ENCODE peak calls at places on chromosome 19, in seven cellular contexts. One of them, this sample, is unnamed.

GRCh38 chr19:33438987-33439781 is 65.7 kb downstream of the CEBPG start:
- DNase-seq in tibial artery: no peak
- DNase-seq in neural crest cell: no peak
- DNase-seq in heart left ventricle: peak; percentile 34
- DNase-seq in GM12865: no peak
- DNase-seq in stomach: no peak
- DNase-seq in uterus: no peak
- DNase-seq in this sample: no peak

GRCh38 chr19:28932446-28932845 is 280.5 kb downstream of the UQCRFS1 start:
- DNase-seq in tibial artery: no peak
- DNase-seq in neural crest cell: no peak
- DNase-seq in heart left ventricle: no peak
- DNase-seq in GM12865: no peak
- DNase-seq in stomach: no peak
- DNase-seq in uterus: no peak
- DNase-seq in this sample: no peak

GRCh38 chr19:33194884-33195710 is 967 bp downstream of the LRP3 start:
- DNase-seq in tibial artery: no peak
- DNase-seq in neural crest cell: no peak
- DNase-seq in heart left ventricle: peak; percentile 65
- DNase-seq in GM12865: no peak
- DNase-seq in stomach: peak; percentile 34
- DNase-seq in uterus: peak; percentile 45
- DNase-seq in this sample: no peak

GRCh38 chr19:33134571-33135041 is 2.7 kb downstream of the WDR88 start:
- DNase-seq in tibial artery: no peak
- DNase-seq in neural crest cell: no peak
- DNase-seq in heart left ventricle: no peak
- DNase-seq in GM12865: no peak
- DNase-seq in stomach: no peak
- DNase-seq in uterus: no peak
- DNase-seq in this sample: no peak

GRCh38 chr19:55600336-55601028 is 394 bp downstream of the ZNF524 start:
- DNase-seq in tibial artery: peak; percentile 83
- DNase-seq in neural crest cell: no peak
- DNase-seq in heart left ventricle: no peak
- DNase-seq in GM12865: no peak
- DNase-seq in stomach: no peak
- DNase-seq in uterus: peak; percentile 77
- DNase-seq in this sample: peak; percentile 29

GRCh38 chr19:35644987-35645679 is 3.0 kb upstream of the COX6B1 start:
- DNase-seq in tibial artery: peak; percentile 93
- DNase-seq in neural crest cell: peak; percentile 75
- DNase-seq in heart left ventricle: peak; percentile 92
- DNase-seq in GM12865: peak; percentile 71
- DNase-seq in stomach: peak; percentile 87
- DNase-seq in uterus: peak; percentile 92
- DNase-seq in this sample: peak; percentile 79

GRCh38 chr19:55549500-55550320 is 4.4 kb upstream of the SBK3 start:
- DNase-seq in tibial artery: no peak
- DNase-seq in neural crest cell: peak; percentile 16
- DNase-seq in heart left ventricle: peak; percentile 64
- DNase-seq in GM12865: no peak
- DNase-seq in stomach: peak; percentile 35
- DNase-seq in uterus: no peak
- DNase-seq in this sample: no peak

GRCh38 chr19:7699422-7700127 is 2.4 kb downstream of the FCER2 start:
- DNase-seq in tibial artery: no peak
- DNase-seq in neural crest cell: no peak
- DNase-seq in heart left ventricle: no peak
- DNase-seq in GM12865: peak; percentile 85
- DNase-seq in stomach: no peak
- DNase-seq in uterus: no peak
- DNase-seq in this sample: no peak

GRCh38 chr19:44587863-44588752 is 25.3 kb upstream of the IGSF23 start:
- DNase-seq in tibial artery: no peak
- DNase-seq in neural crest cell: no peak
- DNase-seq in heart left ventricle: no peak
- DNase-seq in GM12865: peak; percentile 10
- DNase-seq in stomach: no peak
- DNase-seq in uterus: no peak
- DNase-seq in this sample: no peak

GRCh38 chr19:31253816-31254551 is 95.3 kb downstream of the TSHZ3 start:
- DNase-seq in tibial artery: no peak
- DNase-seq in neural crest cell: no peak
- DNase-seq in heart left ventricle: no peak
- DNase-seq in GM12865: no peak
- DNase-seq in stomach: no peak
- DNase-seq in uterus: peak; percentile 27
- DNase-seq in this sample: no peak

GRCh38 chr19:474126-475078 is 13.6 kb upstream of the SHC2 start:
- DNase-seq in tibial artery: no peak
- DNase-seq in neural crest cell: no peak
- DNase-seq in heart left ventricle: no peak
- DNase-seq in GM12865: no peak
- DNase-seq in stomach: no peak
- DNase-seq in uterus: no peak
- DNase-seq in this sample: no peak

GRCh38 chr19:33749016-33749415 is 47.7 kb upstream of the KCTD15 start:
- DNase-seq in tibial artery: no peak
- DNase-seq in neural crest cell: no peak
- DNase-seq in heart left ventricle: no peak
- DNase-seq in GM12865: no peak
- DNase-seq in stomach: no peak
- DNase-seq in uterus: no peak
- DNase-seq in this sample: no peak

GRCh38 chr19:15466851-15467733 is 2.7 kb upstream of the RASAL3 start:
- DNase-seq in tibial artery: no peak
- DNase-seq in neural crest cell: no peak
- DNase-seq in heart left ventricle: no peak
- DNase-seq in GM12865: peak; percentile 96
- DNase-seq in stomach: no peak
- DNase-seq in uterus: no peak
- DNase-seq in this sample: no peak

GRCh38 chr19:47241919-47242644 is 11.1 kb upstream of the BBC3 start:
- DNase-seq in tibial artery: no peak
- DNase-seq in neural crest cell: no peak
- DNase-seq in heart left ventricle: no peak
- DNase-seq in GM12865: no peak
- DNase-seq in stomach: no peak
- DNase-seq in uterus: no peak
- DNase-seq in this sample: no peak

GRCh38 chr19:47243364-47243775 is 12.4 kb upstream of the BBC3 start:
- DNase-seq in tibial artery: no peak
- DNase-seq in neural crest cell: no peak
- DNase-seq in heart left ventricle: no peak
- DNase-seq in GM12865: no peak
- DNase-seq in stomach: no peak
- DNase-seq in uterus: no peak
- DNase-seq in this sample: no peak

GRCh38 chr19:47240561-47240960 is 9.6 kb upstream of the BBC3 start:
- DNase-seq in tibial artery: no peak
- DNase-seq in neural crest cell: no peak
- DNase-seq in heart left ventricle: no peak
- DNase-seq in GM12865: no peak
- DNase-seq in stomach: no peak
- DNase-seq in uterus: no peak
- DNase-seq in this sample: no peak

GRCh38 chr19:47240996-47241918 is 10.3 kb upstream of the BBC3 start:
- DNase-seq in tibial artery: no peak
- DNase-seq in neural crest cell: no peak
- DNase-seq in heart left ventricle: peak; percentile 77
- DNase-seq in GM12865: peak; percentile 72
- DNase-seq in stomach: peak; percentile 89
- DNase-seq in uterus: peak; percentile 72
- DNase-seq in this sample: peak; percentile 76

DNA sequence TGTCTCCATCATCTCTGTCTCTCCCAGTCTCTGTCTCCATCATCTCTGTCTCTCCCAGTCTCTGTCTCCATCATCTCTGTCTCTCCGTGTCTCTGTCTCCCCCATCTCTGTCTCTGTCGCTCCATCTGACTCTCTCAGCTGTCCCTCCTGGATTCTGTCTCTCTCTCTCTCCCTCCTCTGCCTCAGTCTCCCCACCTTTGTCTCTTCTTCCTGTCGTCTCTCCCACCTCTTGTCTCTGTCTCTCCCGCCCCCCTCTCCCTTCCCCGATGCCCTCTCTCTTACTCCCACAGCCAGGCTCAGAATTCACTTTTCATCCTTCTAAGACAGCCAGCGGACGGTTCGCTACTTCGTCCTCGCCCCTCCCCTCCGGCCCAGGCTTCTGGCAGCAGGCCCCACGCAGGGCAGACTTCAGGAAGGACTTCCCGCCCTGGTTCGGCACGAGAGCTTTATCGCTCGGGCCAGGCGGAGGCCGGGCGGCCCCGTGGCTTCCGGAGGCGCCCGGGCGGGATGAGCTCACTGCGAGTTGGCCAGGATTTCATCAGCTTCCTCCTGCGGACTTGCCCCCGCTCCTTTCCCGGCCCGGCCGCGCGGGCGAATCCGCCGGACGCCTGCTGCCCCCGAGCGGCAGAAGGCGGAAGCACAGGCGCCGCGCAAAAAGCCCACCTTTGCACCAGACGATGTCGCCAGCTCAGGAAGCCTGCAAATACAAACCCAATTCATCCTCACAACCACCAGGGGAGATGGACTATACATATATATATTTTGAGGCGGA is 12.4 kb upstream of the CCDC9 start:
- DNase-seq in tibial artery: peak; percentile 96
- DNase-seq in neural crest cell: peak; percentile 95
- DNase-seq in heart left ventricle: peak; percentile 96
- DNase-seq in GM12865: peak; percentile 97
- DNase-seq in stomach: peak; percentile 91
- DNase-seq in uterus: peak; percentile 94
- DNase-seq in this sample: peak; percentile 51
- TF ChIP-seq CTCF in tibial artery: peak; percentile 98
- TF ChIP-seq CTCF in neural crest cell: peak; percentile 99
- TF ChIP-seq CTCF in heart left ventricle: peak; percentile 99
- TF ChIP-seq CTCF in GM12865: peak; percentile 94
- TF ChIP-seq CTCF in stomach: peak; percentile 45
- TF ChIP-seq CTCF in uterus: peak; percentile 97
- TF ChIP-seq CTCF in this sample: peak; percentile 97

DNA sequence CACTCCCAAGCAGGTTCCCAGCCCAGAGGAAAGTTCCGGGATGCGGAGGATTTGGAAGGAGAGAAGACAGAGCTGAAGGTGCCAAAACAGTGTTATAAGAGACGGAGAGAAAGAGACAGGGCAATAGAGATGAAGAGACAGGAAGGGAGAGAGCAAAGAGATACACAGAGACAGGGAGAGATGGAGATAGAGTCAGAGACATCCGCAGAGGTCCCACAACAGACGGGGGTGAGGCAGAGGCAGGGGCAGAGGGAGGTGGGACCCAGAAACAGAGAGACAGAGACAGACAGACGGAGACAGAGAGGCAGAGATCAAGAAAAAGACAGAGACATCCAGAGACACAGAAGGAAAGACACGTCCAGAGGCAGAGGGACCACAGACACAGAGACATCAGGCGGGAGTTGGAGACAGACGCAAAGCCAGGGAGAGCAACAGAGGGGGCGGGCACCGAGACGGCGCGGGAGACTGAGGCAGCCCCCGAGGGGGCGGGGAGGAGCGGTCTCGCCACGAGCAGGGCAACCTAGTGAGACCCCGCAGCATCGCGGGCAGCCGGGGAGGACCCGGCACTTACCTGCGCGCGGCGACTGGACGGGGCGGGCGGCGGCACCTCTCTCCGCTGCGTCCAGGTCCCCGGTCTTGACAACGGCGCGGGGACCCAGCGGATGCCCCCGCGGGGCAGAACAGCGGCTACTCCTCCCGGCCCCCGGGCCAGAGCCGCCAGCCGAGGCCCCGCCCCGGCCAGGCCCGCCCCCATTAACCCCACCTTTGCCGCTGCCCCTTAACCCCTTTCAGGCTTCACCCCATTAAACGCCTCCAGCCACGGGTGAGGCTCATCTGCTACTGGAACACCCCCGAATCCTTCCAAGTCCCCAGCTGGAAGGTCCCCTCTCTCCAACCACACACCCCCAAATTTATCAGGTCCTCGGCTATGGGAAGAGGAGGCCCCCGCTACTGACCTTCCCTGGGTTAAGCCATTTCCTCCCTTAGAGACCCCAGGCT is at the start of gene GPR4:
- DNase-seq in tibial artery: no peak
- DNase-seq in neural crest cell: no peak
- DNase-seq in heart left ventricle: peak; percentile 68
- DNase-seq in GM12865: no peak
- DNase-seq in stomach: no peak
- DNase-seq in uterus: no peak
- DNase-seq in this sample: no peak
- TF ChIP-seq CTCF in tibial artery: no peak
- TF ChIP-seq CTCF in neural crest cell: no peak
- TF ChIP-seq CTCF in heart left ventricle: no peak
- TF ChIP-seq CTCF in GM12865: no peak
- TF ChIP-seq CTCF in stomach: no peak
- TF ChIP-seq CTCF in uterus: no peak
- TF ChIP-seq CTCF in this sample: no peak

DNA sequence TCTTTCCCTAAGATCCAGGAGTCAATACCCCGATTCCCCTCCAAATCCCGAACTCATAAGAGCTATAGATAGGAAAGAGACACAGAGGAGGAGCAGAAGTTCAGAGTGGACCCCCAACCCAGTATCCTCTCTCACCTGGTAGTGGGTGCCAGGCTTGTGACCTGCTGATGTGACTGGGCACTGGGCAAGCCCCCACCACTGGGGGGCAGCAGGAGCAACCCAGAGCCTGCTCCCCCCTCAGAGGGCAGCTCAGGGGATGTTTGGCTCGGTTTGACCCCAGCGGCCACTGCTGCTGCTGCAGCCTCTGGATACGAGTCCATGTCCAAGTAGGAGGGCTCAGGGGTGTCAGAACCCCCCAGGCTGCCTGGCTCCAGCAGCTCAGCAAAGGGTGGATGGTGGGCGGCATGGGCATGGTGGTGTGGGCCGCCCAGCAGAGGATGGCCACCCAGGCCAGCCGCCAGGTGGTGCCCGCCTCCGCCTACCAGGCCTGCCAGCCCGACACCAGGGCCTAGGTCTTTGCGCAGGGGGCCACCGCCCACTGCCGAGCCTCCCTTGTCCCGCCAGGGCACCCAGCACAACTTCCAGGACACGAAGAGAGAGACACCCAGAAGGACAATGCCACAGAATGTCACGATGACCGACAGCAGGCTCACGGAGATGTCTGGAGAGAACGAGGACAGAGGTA is 7.4 kb downstream of the SYT3 start:
- DNase-seq in tibial artery: no peak
- DNase-seq in neural crest cell: no peak
- DNase-seq in heart left ventricle: no peak
- DNase-seq in GM12865: no peak
- DNase-seq in stomach: no peak
- DNase-seq in uterus: no peak
- DNase-seq in this sample: no peak
- TF ChIP-seq CTCF in tibial artery: no peak
- TF ChIP-seq CTCF in neural crest cell: no peak
- TF ChIP-seq CTCF in heart left ventricle: no peak
- TF ChIP-seq CTCF in GM12865: no peak
- TF ChIP-seq CTCF in stomach: no peak
- TF ChIP-seq CTCF in uterus: no peak
- TF ChIP-seq CTCF in this sample: no peak

GRCh38 chr19:41341669-41342490 is 11.8 kb downstream of the TGFB1 start:
- DNase-seq in tibial artery: no peak
- DNase-seq in neural crest cell: no peak
- DNase-seq in heart left ventricle: no peak
- DNase-seq in GM12865: no peak
- DNase-seq in stomach: peak; percentile 72
- DNase-seq in uterus: no peak
- DNase-seq in this sample: no peak
- TF ChIP-seq CTCF in tibial artery: no peak
- TF ChIP-seq CTCF in neural crest cell: no peak
- TF ChIP-seq CTCF in heart left ventricle: no peak
- TF ChIP-seq CTCF in GM12865: no peak
- TF ChIP-seq CTCF in stomach: no peak
- TF ChIP-seq CTCF in uterus: no peak
- TF ChIP-seq CTCF in this sample: no peak

GRCh38 chr19:1605236-1606137 is at the start of gene UQCR11:
- DNase-seq in tibial artery: peak; percentile 97
- DNase-seq in neural crest cell: peak; percentile 87
- DNase-seq in heart left ventricle: peak; percentile 96
- DNase-seq in GM12865: peak; percentile 98
- DNase-seq in stomach: peak; percentile 96
- DNase-seq in uterus: peak; percentile 95
- DNase-seq in this sample: peak; percentile 77
- TF ChIP-seq CTCF in tibial artery: peak; percentile 56
- TF ChIP-seq CTCF in neural crest cell: peak; percentile 67
- TF ChIP-seq CTCF in heart left ventricle: peak; percentile 75
- TF ChIP-seq CTCF in GM12865: peak; percentile 72
- TF ChIP-seq CTCF in stomach: no peak
- TF ChIP-seq CTCF in uterus: peak; percentile 62
- TF ChIP-seq CTCF in this sample: no peak

This sample was measured in omental fat pad.